ENCODE peak calls at places on chromosomes 6 and 20, in five cellular contexts. M, E, G, H and A are unnamed samples.

GRCh38 chr6:2749972-2750600 is 636 bp downstream of the MYLK4 start:
- DNase-seq in H (peak; percentile 45), G (peak; percentile 51), E (peak; percentile 73), M (peak; percentile 61), A (peak; percentile 62)

GRCh38 chr20:60851826-60852704 is 400.0 kb upstream of the CDH4 start:
- DNase-seq in E (peak; percentile 19), G (no peak), M (no peak), H (no peak), A (no peak)

GRCh38 chr6:31548423-31548873 is 1.0 kb downstream of the NFKBIL1 start:
- DNase-seq in G (no peak), E (no peak), M (no peak), H (no peak), A (no peak)

GRCh38 chr20:58235010-58235409 is 6.6 kb upstream of the ANKRD60 start:
- DNase-seq in G (no peak), M (no peak), H (no peak), E (no peak), A (no peak)

GRCh38 chr6:17086469-17086868 is 15.4 kb upstream of the STMND1 start:
- DNase-seq in G (no peak), H (no peak), E (peak; percentile 2), M (peak; percentile 81), A (peak; percentile 24)

GRCh38 chr6:167744681-167745659 is 81.7 kb upstream of the AFDN start:
- DNase-seq in G (no peak), M (no peak), H (no peak), E (no peak), A (no peak)

GRCh38 chr6:109760208-109760607 is 69.1 kb downstream of the FIG4 start:
- DNase-seq in M (no peak), H (no peak), E (no peak), G (no peak), A (peak; percentile 20)

GRCh38 chr6:147195987-147196386 is 8.2 kb upstream of the STXBP5 start:
- DNase-seq in G (no peak), H (no peak), M (no peak), E (no peak), A (no peak)

GRCh38 chr20:9177278-9177677 is 108.4 kb downstream of the PLCB4 start:
- DNase-seq in H (no peak), E (no peak), M (no peak), G (no peak), A (no peak)

GRCh38 chr6:11571073-11571472 is 33.5 kb downstream of the TMEM170B start:
- DNase-seq in M (no peak), E (no peak), H (no peak), G (no peak), A (no peak)

GRCh38 chr20:50663095-50663821 is 28.1 kb downstream of the RIPOR3 start:
- DNase-seq in H (no peak), M (no peak), G (no peak), E (peak; percentile 52), A (peak; percentile 20)

GRCh38 chr6:49557177-49557576 is 6.7 kb downstream of the C6orf141 start:
- DNase-seq in H (no peak), E (no peak), G (no peak), M (no peak), A (no peak)
- H3K4me1 ChIP-seq in H (no peaks in the 10 kb centered on the region), E (no peaks in the 10 kb centered on the region), G (no peaks in the 10 kb centered on the region), M (peaks cover 18% of the 10 kb centered on the region), A (no peaks in the 10 kb centered on the region)

GRCh38 chr20:32476684-32477593 is 108.2 kb downstream of the NOL4L start:
- DNase-seq in M (no peak), H (no peak), G (no peak), E (no peak), A (no peak)

GRCh38 chr20:32473231-32474008 is 111.7 kb downstream of the NOL4L start:
- DNase-seq in H (no peak), M (no peak), G (no peak), E (no peak), A (no peak)

GRCh38 chr20:32474717-32474966 is 110.5 kb downstream of the NOL4L start:
- DNase-seq in E (no peak), M (no peak), H (no peak), G (no peak), A (no peak)

GRCh38 chr20:32474009-32474716 is 111.0 kb downstream of the NOL4L start:
- DNase-seq in M (no peak), G (no peak), E (no peak), H (no peak), A (no peak)

DNA sequence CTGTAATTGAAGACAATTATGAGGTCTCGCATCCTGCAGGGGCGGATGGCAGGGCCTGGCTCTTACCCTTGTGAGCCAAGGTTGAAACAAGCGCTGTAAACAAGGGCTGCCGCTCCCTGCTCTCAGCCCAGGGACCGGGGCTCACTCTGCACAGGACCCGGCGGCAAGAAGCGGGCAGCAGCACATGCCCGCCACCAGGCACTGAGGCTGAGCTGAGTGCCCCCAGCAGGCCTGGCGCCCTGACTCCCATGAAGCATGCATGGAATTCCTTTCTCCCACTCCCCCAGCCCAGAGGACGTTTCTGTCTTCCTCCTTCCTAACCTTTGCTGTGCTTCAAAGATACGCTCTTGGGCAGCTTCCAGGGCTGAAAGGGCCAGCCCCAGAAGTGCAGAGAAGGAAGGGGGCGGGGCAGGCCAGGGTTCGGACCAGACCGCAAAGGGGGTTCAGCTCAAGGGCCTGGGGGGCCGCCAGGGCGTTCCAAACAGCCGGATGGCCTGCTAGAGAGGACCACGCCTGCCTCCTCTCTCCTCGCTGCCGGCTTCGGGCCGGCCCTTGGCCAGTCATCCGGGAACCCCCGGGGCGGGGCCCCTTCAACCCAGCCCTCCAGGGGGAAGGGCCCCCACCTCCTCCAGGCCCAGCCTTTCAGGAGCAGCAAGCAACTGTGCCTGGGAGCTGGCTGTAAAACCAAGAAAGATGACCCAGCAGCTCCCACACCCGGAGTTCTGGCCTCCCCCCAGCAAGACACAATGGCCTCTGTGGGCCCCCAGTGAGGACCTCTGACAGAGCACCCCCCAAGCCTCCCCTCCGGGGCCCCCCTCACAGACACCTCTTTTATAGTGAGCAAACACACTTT is 109.9 kb downstream of the NOL4L start:
- DNase-seq in M (peak; percentile 95), H (no peak), E (no peak), G (no peak), A (no peak)
- H3K4me3 ChIP-seq in M (peak overlapping the region; percentile 71), H (no peak overlapping the region), E (no peak overlapping the region), G (no peak overlapping the region), A (no peak overlapping the region)

GRCh38 chr20:63591147-63591533 is 17.1 kb upstream of the HELZ2 start:
- DNase-seq in G (no peak), M (no peak), E (no peak), H (no peak), A (no peak)
- H3K36me3 ChIP-seq in G (peaks cover 30% of the 10 kb centered on the region), M (peaks cover 6% of the 10 kb centered on the region), E (peaks cover 24% of the 10 kb centered on the region), H (peaks cover 5% of the 10 kb centered on the region), A (peaks cover 33% of the 10 kb centered on the region)

GRCh38 chr6:48199502-48199901 is 88.5 kb upstream of the PTCHD4 start:
- DNase-seq in M (no peak), H (no peak), E (no peak), G (no peak), A (no peak)
- H3K4me1 ChIP-seq in M (no peaks in the 10 kb centered on the region), H (no peaks in the 10 kb centered on the region), E (no peaks in the 10 kb centered on the region), G (no peaks in the 10 kb centered on the region), A (no peaks in the 10 kb centered on the region)

DNA sequence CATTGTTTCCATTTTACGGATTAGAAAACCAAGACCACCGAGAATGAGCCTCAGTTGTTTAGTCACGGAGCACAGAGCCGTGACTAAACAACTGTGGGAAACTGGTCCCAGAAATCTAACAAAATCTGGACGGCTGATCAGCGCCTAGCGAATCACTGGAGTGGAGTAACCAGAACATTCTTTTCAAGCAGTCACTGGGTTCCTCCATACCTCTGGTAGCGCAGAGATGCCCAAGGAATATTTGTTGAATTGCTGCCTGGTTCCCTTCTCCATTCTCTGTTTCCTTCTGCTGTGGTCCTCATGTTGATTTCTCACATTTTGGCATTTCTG is 62.0 kb downstream of the GPX5 start:
- DNase-seq in M (peak; percentile 56), H (no peak), E (no peak), G (no peak), A (no peak)
- H3K4me3 ChIP-seq in M (peak overlapping the region; percentile 72), H (peak overlapping the region; percentile 54), E (no peak overlapping the region), G (peak overlapping the region; percentile 62), A (peak overlapping the region; percentile 64)

GRCh38 chr6:36516559-36516958 is 30.7 kb downstream of the STK38 start:
- DNase-seq in E (no peak), H (no peak), M (no peak), G (no peak), A (no peak)

GRCh38 chr6:36515844-36516243 is 31.4 kb downstream of the STK38 start:
- DNase-seq in G (no peak), M (no peak), H (no peak), E (no peak), A (no peak)

GRCh38 chr6:36516991-36517390 is 30.3 kb downstream of the STK38 start:
- DNase-seq in G (no peak), M (no peak), E (no peak), H (no peak), A (no peak)

GRCh38 chr6:36517408-36517807 is 29.9 kb downstream of the STK38 start:
- DNase-seq in M (no peak), E (no peak), G (no peak), H (no peak), A (no peak)

GRCh38 chr6:36519352-36519751 is 27.9 kb downstream of the STK38 start:
- DNase-seq in E (no peak), G (no peak), M (no peak), H (no peak), A (no peak)
- H3K36me3 ChIP-seq in E (peaks cover 95% of the 10 kb centered on the region), G (peaks cover 71% of the 10 kb centered on the region), M (peaks cover 79% of the 10 kb centered on the region), H (peaks cover 20% of the 10 kb centered on the region), A (peaks cover 96% of the 10 kb centered on the region)